ENCODE peak calls at places on chromosomes 3 and 15, in eight cellular contexts. B is heart right ventricle, L is prostate gland, R is stomach, V is esophagus muscularis mucosa, F is right cardiac atrium, O is adipocyte, P is body of pancreas. M is an unnamed sample. For H3K27me3, the result is how much of the 10 kb centered on the place peaks cover.

GRCh38 chr3:58074997-58075396 is 66.8 kb downstream of the FLNB start:
- DNase-seq in R (no peak), B (no peak), V (no peak), L (no peak), F (no peak), P (no peak), O (no peak), M (no peak)

GRCh38 chr15:68542771-68543544 is 35.8 kb upstream of the CORO2B start:
- DNase-seq in L (no peak), R (no peak), F (peak), V (no peak), O (peak), P (peak), B (peak), M (peak)

GRCh38 chr3:188507244-188507720 is 353.3 kb downstream of the LPP start:
- DNase-seq in V (no peak), F (no peak), L (no peak), P (peak), O (peak), B (no peak), R (no peak), M (no peak)

GRCh38 chr3:45684327-45684892 is 4.8 kb upstream of the SACM1L start:
- DNase-seq in F (no peak), P (no peak), V (peak), B (no peak), L (no peak), O (no peak), R (no peak), M (no peak)

GRCh38 chr15:49270541-49271421 is 100.7 kb downstream of the GALK2 start:
- DNase-seq in V (no peak), L (no peak), P (peak), O (peak), F (peak), R (no peak), B (no peak), M (peak)

GRCh38 chr3:20056727-20057611 is 16.7 kb downstream of the KAT2B start:
- DNase-seq in L (peak), R (no peak), B (no peak), O (peak), P (peak), F (no peak), V (no peak), M (peak)

GRCh38 chr3:42387802-42388651 is 22.4 kb downstream of the LYZL4 start:
- DNase-seq in V (no peak), L (no peak), P (no peak), F (no peak), O (no peak), B (no peak), R (no peak), M (no peak)

GRCh38 chr3:2156244-2156847 is 57.7 kb downstream of the CNTN4 start:
- DNase-seq in O (no peak), L (no peak), V (no peak), B (no peak), R (no peak), F (no peak), P (no peak), M (no peak)

GRCh38 chr15:100276519-100276918 is 65.3 kb downstream of the ADAMTS17 start:
- DNase-seq in P (no peak), B (no peak), L (no peak), F (no peak), R (no peak), V (peak), O (no peak), M (no peak)

GRCh38 chr3:16048435-16049318 is 125.8 kb upstream of the GALNT15 start:
- DNase-seq in V (no peak), P (peak), L (peak), B (peak), F (no peak), R (peak), O (peak), M (peak)

GRCh38 chr3:116148881-116149530 is 296.3 kb downstream of the LSAMP start:
- DNase-seq in F (no peak), V (no peak), O (no peak), P (no peak), R (no peak), L (no peak), B (no peak), M (no peak)

GRCh38 chr15:87874896-87875661 is 381.5 kb downstream of the NTRK3 start:
- DNase-seq in V (no peak), B (peak), O (no peak), F (peak), P (no peak), L (no peak), R (no peak), M (no peak)

GRCh38 chr3:143171141-143171651 is 51.6 kb downstream of the CHST2 start:
- DNase-seq in F (no peak), P (no peak), V (no peak), B (peak), L (no peak), R (no peak), O (peak), M (no peak)

GRCh38 chr3:58111513-58112184 is 99.1 kb downstream of the DNASE1L3 start:
- DNase-seq in V (no peak), L (peak), O (no peak), F (no peak), B (no peak), R (peak), P (peak), M (no peak)

GRCh38 chr3:27914199-27914598 is 192.1 kb upstream of the EOMES start:
- DNase-seq in P (peak), F (no peak), B (no peak), L (no peak), V (no peak), R (no peak), O (no peak), M (no peak)

GRCh38 chr3:139457066-139457465 is 19.2 kb downstream of the RBP2 start:
- DNase-seq in L (no peak), F (no peak), R (no peak), O (no peak), V (no peak), B (no peak), P (no peak), M (no peak)

GRCh38 chr3:156693166-156693565 is 18.8 kb downstream of the TIPARP start:
- DNase-seq in O (peak), V (no peak), B (no peak), P (no peak), R (no peak), F (no peak), L (no peak), M (no peak)

GRCh38 chr3:45806072-45806471 is 9.7 kb upstream of the SLC6A20 start:
- DNase-seq in O (no peak), F (no peak), R (no peak), V (peak), L (no peak), B (no peak), P (no peak), M (no peak)

GRCh38 chr3:165346503-165346902 is 150.3 kb upstream of the SLITRK3 start:
- DNase-seq in O (no peak), R (no peak), V (no peak), B (no peak), F (no peak), P (no peak), L (no peak), M (no peak)

GRCh38 chr3:134449277-134449676 is 36.5 kb downstream of the ANAPC13 start:
- DNase-seq in F (peak), R (peak), P (peak), V (peak), O (peak), L (peak), B (no peak), M (peak)

GRCh38 chr3:16507540-16508241 is 5.8 kb downstream of the RFTN1 start:
- DNase-seq in B (no peak), O (no peak), F (no peak), L (no peak), V (no peak), R (no peak), P (no peak), M (no peak)

GRCh38 chr3:188746291-188746783 is 425.4 kb upstream of the TPRG1 start:
- DNase-seq in R (no peak), L (no peak), B (no peak), F (no peak), V (no peak), P (no peak), O (peak), M (no peak)

GRCh38 chr3:99658274-99658673 is 19.9 kb downstream of the COL8A1 start:
- DNase-seq in R (no peak), B (no peak), P (no peak), V (no peak), O (no peak), F (no peak), L (no peak), M (no peak)

GRCh38 chr15:48493084-48493762 is 152.3 kb downstream of the FBN1 start:
- DNase-seq in L (no peak), F (no peak), V (no peak), P (peak), B (peak), R (no peak), O (peak), M (peak)

GRCh38 chr15:85063088-85063487 is 81.4 kb downstream of the PDE8A start:
- DNase-seq in R (no peak), V (no peak), B (no peak), L (no peak), P (no peak), O (no peak), F (no peak), M (no peak)

GRCh38 chr15:55108858-55109518 is 87.8 kb downstream of the RSL24D1 start:
- DNase-seq in V (no peak), P (peak), L (peak), F (peak), B (peak), O (peak), R (peak), M (peak)

GRCh38 chr15:92808611-92809063 is 91.5 kb upstream of the CHD2 start:
- DNase-seq in F (peak), O (peak), L (no peak), R (no peak), P (peak), B (peak), V (no peak), M (peak)

GRCh38 chr3:193407156-193407555 is 28.6 kb upstream of the ATP13A5 start:
- DNase-seq in R (no peak), O (no peak), F (no peak), L (no peak), P (no peak), V (peak), B (no peak), M (no peak)

GRCh38 chr15:61137139-61137792 is 91.8 kb downstream of the RORA start:
- DNase-seq in O (no peak), F (no peak), P (no peak), R (no peak), B (no peak), L (no peak), V (peak), M (no peak)

GRCh38 chr3:48023377-48023776 is 7.2 kb upstream of the MAP4 start:
- DNase-seq in P (no peak), R (no peak), B (no peak), O (peak), V (no peak), F (no peak), L (no peak), M (no peak)

GRCh38 chr3:49606427-49606826 is 52.1 kb downstream of the BSN start:
- DNase-seq in R (peak), F (no peak), B (no peak), O (no peak), P (no peak), V (no peak), L (no peak), M (no peak)

GRCh38 chr15:92902723-92903587 is 2.8 kb downstream of the CHD2 start:
- DNase-seq in B (no peak), F (no peak), V (no peak), O (no peak), R (no peak), P (no peak), L (peak), M (no peak)

GRCh38 chr3:71780430-71780829 is 4.5 kb downstream of the PROK2 start:
- DNase-seq in B (no peak), L (no peak), F (no peak), O (no peak), R (no peak), P (no peak), V (peak), M (no peak)

GRCh38 chr3:195802261-195802701 is 9.4 kb downstream of the MUC4 start:
- DNase-seq in P (no peak), L (no peak), B (no peak), F (no peak), V (no peak), R (no peak), O (no peak), M (no peak)

GRCh38 chr3:14204605-14205284 is 26.1 kb downstream of the LSM3 start:
- DNase-seq in L (no peak), R (no peak), V (no peak), B (peak), P (peak), F (no peak), O (peak), M (no peak)

GRCh38 chr15:42275780-42276395 is 2.7 kb upstream of the TMEM87A start:
- DNase-seq in R (no peak), B (no peak), O (peak), V (no peak), F (no peak), P (no peak), L (no peak), M (no peak)

GRCh38 chr3:31968391-31968926 is 12.6 kb downstream of the OSBPL10 start:
- DNase-seq in P (no peak), V (no peak), O (peak), L (no peak), B (no peak), F (no peak), R (no peak), M (no peak)

GRCh38 chr3:52798978-52799476 is 4.4 kb downstream of the ITIH3 start:
- DNase-seq in P (peak), L (no peak), F (no peak), V (no peak), R (peak), O (no peak), B (no peak), M (peak)

DNA sequence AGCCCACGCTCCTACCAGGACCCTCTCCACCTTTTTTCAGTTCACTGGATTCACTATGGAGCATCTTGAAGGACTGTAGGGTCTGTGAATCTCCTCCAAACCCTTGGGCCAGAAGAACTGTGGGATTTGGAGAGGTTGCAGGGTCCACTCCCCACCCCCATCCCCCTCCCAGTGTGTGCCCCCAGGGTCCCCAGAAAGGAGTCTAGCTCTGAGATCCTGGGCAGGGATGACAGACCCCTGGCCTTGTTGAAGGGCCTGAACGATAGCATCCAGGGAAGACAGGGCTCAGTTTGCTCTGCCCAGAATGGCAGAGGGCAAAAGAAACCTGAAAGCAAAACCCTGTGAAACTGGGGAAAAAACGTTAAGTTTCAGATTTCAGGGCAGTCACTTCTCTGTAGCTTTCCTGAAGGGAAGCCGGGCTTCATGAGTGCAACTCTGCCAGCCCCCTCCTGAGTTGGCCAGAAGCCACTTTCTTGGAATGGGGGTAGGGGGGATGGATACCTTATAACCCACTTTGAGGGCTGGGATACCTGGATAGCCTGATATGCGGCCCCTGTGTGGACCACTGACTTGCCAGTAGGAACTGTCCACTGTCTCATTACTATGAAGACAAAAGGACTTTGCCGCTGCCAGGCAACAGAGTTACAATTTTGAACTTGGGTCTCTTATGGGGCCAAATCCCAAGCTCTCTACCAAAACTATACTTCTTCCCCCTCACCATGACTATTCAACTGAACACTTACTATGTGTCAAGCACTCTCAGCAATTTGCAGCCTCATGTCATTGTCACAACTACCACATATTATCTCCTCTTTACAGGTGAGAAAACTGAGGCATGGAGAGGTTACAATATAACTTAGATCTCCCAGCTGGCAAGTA is 1.6 kb upstream of the CISH start:
- DNase-seq in V (no peak), B (no peak), P (no peak), R (no peak), L (no peak), O (no peak), F (peak), M (no peak)
- H3K27me3 ChIP-seq in V (under half), B (under half), P (under half), R (under half), L (under half), O (under half), F (under half), M (under half)

GRCh38 chr15:75727031-75727531 is 14.4 kb upstream of the CSPG4 start:
- DNase-seq in R (no peak), L (no peak), B (no peak), O (no peak), P (no peak), V (no peak), F (peak), M (no peak)
- H3K27me3 ChIP-seq in R (under half), L (under half), B (under half), O (under half), P (under half), V (under half), F (under half), M (under half)

GRCh38 chr15:44194397-44195150 is 497 bp downstream of the FRMD5 start:
- DNase-seq in R (peak), F (peak), V (no peak), O (peak), L (no peak), P (peak), B (peak), M (peak)
- H3K27me3 ChIP-seq in R (under half), F (under half), V (under half), O (under half), L (under half), P (under half), B (under half), M (under half)

GRCh38 chr15:83105450-83105849 is 2.0 kb upstream of the TM6SF1 start:
- DNase-seq in L (no peak), V (no peak), P (no peak), O (no peak), F (no peak), R (no peak), B (no peak), M (no peak)
- H3K27me3 ChIP-seq in L (under half), V (under half), P (under half), O (under half), F (under half), R (under half), B (under half), M (under half)

GRCh38 chr15:70523192-70523591 is 240.2 kb downstream of the UACA start:
- DNase-seq in P (no peak), L (no peak), B (no peak), R (no peak), F (no peak), V (no peak), O (no peak), M (no peak)
- H3K27me3 ChIP-seq in P (under half), L (under half), B (under half), R (under half), F (under half), V (under half), O (half or more), M (under half)

GRCh38 chr3:46873521-46873920 is 4.0 kb upstream of the PTH1R start:
- DNase-seq in P (no peak), L (no peak), B (no peak), V (no peak), O (no peak), R (no peak), F (no peak), M (no peak)
- H3K27me3 ChIP-seq in P (under half), L (under half), B (under half), V (under half), O (under half), R (under half), F (under half), M (under half)